ENCODE peak calls at places on chromosomes 4 and X, in five cellular contexts. A is K562, X is WTC11, O is A549, G is GM12878. P is an unnamed sample.

GRCh38 chrX:110045988-110046387 is 43.1 kb downstream of the TMEM164 start:
- DNase-seq in A (no peak), X (no peak), O (peak), G (no peak), P (peak)

GRCh38 chr4:4338632-4339031 is 48.3 kb upstream of the NSG1 start:
- DNase-seq in A (no peak), X (no peak), O (no peak), G (no peak), P (no peak)

GRCh38 chr4:149835280-149835679 is 19.6 kb upstream of the IQCM start:
- DNase-seq in A (no peak), X (peak), O (no peak), G (no peak), P (no peak)

GRCh38 chr4:2932561-2932950 is 30.6 kb downstream of the NOP14 start:
- DNase-seq in A (no peak), X (peak), O (no peak), G (no peak), P (no peak)

GRCh38 chr4:118772149-118773081 is 63.5 kb downstream of the SEC24D start:
- DNase-seq in A (peak), X (no peak), O (peak), G (no peak), P (peak)

GRCh38 chr4:168994961-168995360 is 15.1 kb downstream of the CBR4 start:
- DNase-seq in A (no peak), X (no peak), O (no peak), G (no peak), P (no peak)

GRCh38 chr4:11428701-11429571 is at the start of gene HS3ST1:
- DNase-seq in A (no peak), X (peak), O (peak), G (no peak), P (no peak)

GRCh38 chrX:41666251-41666650 is 22.5 kb upstream of the GPR34 start:
- DNase-seq in A (no peak), X (no peak), O (no peak), G (no peak), P (no peak)

GRCh38 chr4:8675383-8675782 is 82.8 kb downstream of the CPZ start:
- DNase-seq in A (peak), X (peak), O (peak), G (no peak), P (peak)

GRCh38 chr4:176769519-176769918 is 23.2 kb downstream of the VEGFC start:
- DNase-seq in A (no peak), X (no peak), O (peak), G (no peak), P (no peak)

GRCh38 chr4:5881340-5881739 is 11.5 kb downstream of the CRMP1 start:
- DNase-seq in A (no peak), X (no peak), O (no peak), G (no peak), P (no peak)

GRCh38 chr4:8547108-8547911 is 32.9 kb upstream of the GPR78 start:
- DNase-seq in A (peak), X (peak), O (peak), G (no peak), P (peak)

GRCh38 chr4:74044676-74045075 is 6.2 kb upstream of the CXCL3 start:
- DNase-seq in A (no peak), X (no peak), O (no peak), G (no peak), P (no peak)

GRCh38 chrX:40543661-40544328 is 37.0 kb upstream of the ATP6AP2 start:
- DNase-seq in A (peak), X (no peak), O (peak), G (peak), P (peak)

GRCh38 chr4:168451744-168452394 is 28.4 kb downstream of the DDX60L start:
- DNase-seq in A (no peak), X (no peak), O (peak), G (no peak), P (no peak)

GRCh38 chr4:181796502-181796901 is 446.7 kb upstream of the TENM3 start:
- DNase-seq in A (no peak), X (no peak), O (peak), G (no peak), P (no peak)

GRCh38 chrX:52574416-52575275 is 57.8 kb upstream of the XAGE1B start:
- DNase-seq in A (peak), X (peak), O (peak), G (peak), P (peak)

GRCh38 chr4:165788686-165789463 is 84.2 kb upstream of the TLL1 start:
- DNase-seq in A (no peak), X (no peak), O (no peak), G (no peak), P (no peak)

GRCh38 chrX:66632473-66632872 is 6.4 kb downstream of the EDA2R start:
- DNase-seq in A (no peak), X (no peak), O (no peak), G (no peak), P (no peak)

GRCh38 chrX:76029385-76029784 is 143.5 kb upstream of the PBDC1 start:
- DNase-seq in A (peak), X (no peak), O (no peak), G (no peak), P (no peak)

GRCh38 chr4:52370576-52370975 is 288.5 kb downstream of the USP46 start:
- DNase-seq in A (no peak), X (no peak), O (no peak), G (no peak), P (no peak)

GRCh38 chrX:63747331-63747730 is 37.7 kb downstream of the ARHGEF9 start:
- DNase-seq in A (no peak), X (no peak), O (no peak), G (no peak), P (no peak)

GRCh38 chr4:176742211-176742610 is 50.5 kb downstream of the VEGFC start:
- DNase-seq in A (no peak), X (no peak), O (no peak), G (no peak), P (no peak)

GRCh38 chr4:73019462-73020047 is 50.0 kb downstream of the COX18 start:
- DNase-seq in A (peak), X (no peak), O (peak), G (no peak), P (peak)

GRCh38 chr4:79604152-79604551 is 196.1 kb upstream of the GK2 start:
- DNase-seq in A (no peak), X (no peak), O (no peak), G (no peak), P (no peak)

GRCh38 chrX:96563663-96564062 is 121.0 kb upstream of the DIAPH2 start:
- DNase-seq in A (no peak), X (no peak), O (peak), G (no peak), P (no peak)

GRCh38 chrX:129719268-129719667 is 19.5 kb upstream of the XPNPEP2 start:
- DNase-seq in A (no peak), X (no peak), O (no peak), G (no peak), P (no peak)

GRCh38 chrX:129716507-129716906 is 22.3 kb upstream of the XPNPEP2 start:
- DNase-seq in A (no peak), X (no peak), O (no peak), G (no peak), P (peak)

GRCh38 chrX:129717902-129718301 is 20.9 kb upstream of the XPNPEP2 start:
- DNase-seq in A (no peak), X (no peak), O (peak), G (no peak), P (no peak)

GRCh38 chrX:129718701-129719100 is 20.1 kb upstream of the XPNPEP2 start:
- DNase-seq in A (no peak), X (no peak), O (no peak), G (no peak), P (no peak)

DNA sequence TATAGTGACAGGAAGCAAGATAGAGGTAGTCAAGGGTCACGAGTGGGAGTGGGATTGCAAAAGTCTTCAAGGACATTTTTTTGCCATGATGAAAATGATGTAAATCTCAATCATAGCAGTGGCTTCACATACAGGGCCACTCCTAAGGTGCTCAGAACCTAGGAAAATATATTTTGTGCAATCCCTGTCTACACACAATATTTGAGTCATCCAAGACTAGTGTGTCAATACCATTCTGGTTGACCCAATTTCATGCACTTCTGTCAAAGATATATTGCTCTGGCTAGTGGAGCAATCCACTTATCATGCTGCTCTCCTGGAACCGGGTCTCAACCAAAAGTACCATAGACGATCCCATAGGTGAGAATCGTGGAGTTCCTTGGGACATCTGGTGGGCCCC is 24.2 kb upstream of the XPNPEP2 start:
- DNase-seq in A (no peak), X (no peak), O (no peak), G (no peak), P (no peak)
- TF ChIP-seq ESRRA in A (no peak), X (no peak), O (no peak), G (no peak), P (no peak)

DNA sequence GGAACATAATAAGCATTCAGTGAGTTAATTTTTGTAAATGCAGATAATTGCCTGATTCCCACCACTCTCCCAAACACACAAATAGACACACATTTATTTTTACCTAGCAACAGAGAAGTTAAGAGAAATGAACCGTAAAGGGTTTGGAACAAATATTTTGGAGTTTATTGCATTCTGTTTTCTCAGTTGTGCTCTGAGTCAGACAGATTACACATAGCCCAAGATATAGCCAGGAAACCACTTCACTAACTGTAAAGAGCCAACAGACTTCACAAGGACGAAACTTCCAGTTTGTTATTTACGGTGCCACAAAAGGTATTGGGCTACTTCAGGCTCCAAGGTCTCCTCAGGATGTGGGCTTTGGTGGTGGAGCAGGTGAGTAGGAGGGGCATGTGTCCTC is 217.0 kb downstream of the BMPR1B start:
- DNase-seq in A (no peak), X (no peak), O (peak), G (no peak), P (no peak)
- TF ChIP-seq ESRRA in A (no peak), X (no peak), O (no peak), G (no peak), P (no peak)

GRCh38 chrX:10288400-10288799 is 131.6 kb downstream of the CLCN4 start:
- DNase-seq in A (no peak), X (no peak), O (peak), G (no peak), P (no peak)
- TF ChIP-seq ESRRA in A (no peak), X (no peak), O (no peak), G (no peak), P (no peak)

GRCh38 chrX:70013483-70014222 is 36.1 kb downstream of the AWAT2 start:
- DNase-seq in A (no peak), X (no peak), O (no peak), G (no peak), P (no peak)
- TF ChIP-seq ESRRA in A (no peak), X (no peak), O (no peak), G (no peak), P (no peak)

P was measured in HepG2.